ENCODE peak calls at places on chromosomes 6 and 20, in ten cellular contexts. E is ovary, Z is endothelial cell, V is nephron progenitor cell, S is NB4, I is lower leg skin, G is lower lobe of right lung, L is GM20000, W is AG04450, K is tibial artery. N is an unnamed sample.

GRCh38 chr20:24782221-24782620 is 166.8 kb upstream of the CST7 start:
- DNase-seq in E (no peak), Z (no peak), V (no peak), S (no peak), I (peak), G (peak), L (no peak), W (no peak), K (peak), N (no peak)

GRCh38 chr6:47788498-47788884 is 6.7 kb downstream of the OPN5 start:
- DNase-seq in E (no peak), Z (no peak), V (no peak), S (no peak), I (no peak), G (no peak), L (no peak), W (no peak), K (no peak), N (no peak)

GRCh38 chr20:17888044-17888443 is 80.5 kb downstream of the SNX5 start:
- DNase-seq in E (no peak), Z (no peak), V (no peak), S (no peak), I (no peak), G (no peak), L (no peak), W (no peak), K (no peak), N (no peak)

GRCh38 chr20:25248501-25249172 is 752 bp downstream of the PYGB start:
- DNase-seq in E (peak), Z (peak), V (peak), S (peak), I (peak), G (no peak), L (peak), W (no peak), K (peak), N (peak)

GRCh38 chr20:38290829-38291581 is 13.0 kb upstream of the BPI start:
- DNase-seq in E (no peak), Z (peak), V (peak), S (peak), I (no peak), G (no peak), L (no peak), W (peak), K (peak), N (no peak)

GRCh38 chr20:17634666-17635319 is 47.2 kb downstream of the RRBP1 start:
- DNase-seq in E (peak), Z (no peak), V (no peak), S (no peak), I (no peak), G (peak), L (no peak), W (no peak), K (peak), N (no peak)

GRCh38 chr6:128168244-128168643 is 267.4 kb upstream of the THEMIS start:
- DNase-seq in E (no peak), Z (no peak), V (no peak), S (no peak), I (no peak), G (no peak), L (no peak), W (no peak), K (no peak), N (no peak)

GRCh38 chr6:63121166-63121565 is 90.1 kb upstream of the FKBP1C start:
- DNase-seq in E (no peak), Z (no peak), V (no peak), S (peak), I (no peak), G (no peak), L (no peak), W (no peak), K (no peak), N (no peak)

GRCh38 chr6:150939399-150939798 is 73.9 kb downstream of the MTHFD1L start:
- DNase-seq in E (no peak), Z (no peak), V (no peak), S (no peak), I (no peak), G (no peak), L (no peak), W (no peak), K (no peak), N (no peak)

GRCh38 chr6:49582529-49582928 is 32.1 kb downstream of the C6orf141 start:
- DNase-seq in E (no peak), Z (no peak), V (no peak), S (no peak), I (no peak), G (no peak), L (no peak), W (no peak), K (no peak), N (no peak)

GRCh38 chr6:109170333-109170732 is 75.0 kb downstream of the CEP57L1 start:
- DNase-seq in E (no peak), Z (no peak), V (no peak), S (no peak), I (no peak), G (no peak), L (no peak), W (no peak), K (no peak), N (no peak)

GRCh38 chr20:47319517-47320252 is 36.8 kb downstream of the ZMYND8 start:
- DNase-seq in E (peak), Z (peak), V (peak), S (peak), I (peak), G (peak), L (no peak), W (no peak), K (no peak), N (peak)

GRCh38 chr6:924661-925060 is 231.7 kb upstream of the EXOC2 start:
- DNase-seq in E (no peak), Z (no peak), V (no peak), S (no peak), I (no peak), G (no peak), L (no peak), W (no peak), K (no peak), N (no peak)

GRCh38 chr6:89260832-89261231 is 43.7 kb upstream of the GABRR1 start:
- DNase-seq in E (no peak), Z (no peak), V (no peak), S (peak), I (no peak), G (no peak), L (no peak), W (no peak), K (no peak), N (no peak)

GRCh38 chr6:112409311-112409710 is 62.2 kb downstream of the RFPL4B start:
- DNase-seq in E (no peak), Z (no peak), V (no peak), S (no peak), I (no peak), G (no peak), L (no peak), W (no peak), K (no peak), N (no peak)

GRCh38 chr6:140320799-140321099 is 946.3 kb upstream of the CITED2 start:
- DNase-seq in E (no peak), Z (peak), V (no peak), S (no peak), I (no peak), G (no peak), L (no peak), W (no peak), K (no peak), N (no peak)

DNA sequence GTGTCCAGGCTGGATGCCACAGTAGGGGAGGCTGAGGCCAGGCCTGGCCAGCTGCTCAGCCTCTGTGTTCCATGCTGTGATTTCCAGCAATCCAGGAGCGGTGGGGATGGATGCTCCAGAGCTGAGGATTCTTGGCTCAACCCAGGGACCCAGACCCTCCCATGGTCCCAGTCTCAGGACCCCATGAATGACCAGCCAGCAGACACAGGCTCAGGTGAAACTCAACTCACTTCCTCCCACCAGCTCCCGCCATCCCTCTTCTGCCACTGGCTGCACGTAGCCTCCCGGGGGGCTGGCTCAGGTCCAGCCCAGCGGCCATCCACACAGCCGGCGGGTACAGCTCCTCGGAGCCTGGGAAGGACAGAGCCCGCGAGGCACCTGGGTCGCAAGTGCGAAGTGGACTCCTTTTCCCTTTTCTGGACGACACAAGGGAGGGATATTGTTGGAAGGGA is 54.5 kb upstream of the DACT2 start:
- DNase-seq in E (no peak), Z (no peak), V (no peak), S (no peak), I (peak), G (no peak), L (no peak), W (no peak), K (no peak), N (no peak)
- TF ChIP-seq CTCF in E (no peak), Z (no peak), V (no peak), S (no peak), I (no peak), G (no peak), L (no peak), W (no peak), K (no peak), N (no peak)

DNA sequence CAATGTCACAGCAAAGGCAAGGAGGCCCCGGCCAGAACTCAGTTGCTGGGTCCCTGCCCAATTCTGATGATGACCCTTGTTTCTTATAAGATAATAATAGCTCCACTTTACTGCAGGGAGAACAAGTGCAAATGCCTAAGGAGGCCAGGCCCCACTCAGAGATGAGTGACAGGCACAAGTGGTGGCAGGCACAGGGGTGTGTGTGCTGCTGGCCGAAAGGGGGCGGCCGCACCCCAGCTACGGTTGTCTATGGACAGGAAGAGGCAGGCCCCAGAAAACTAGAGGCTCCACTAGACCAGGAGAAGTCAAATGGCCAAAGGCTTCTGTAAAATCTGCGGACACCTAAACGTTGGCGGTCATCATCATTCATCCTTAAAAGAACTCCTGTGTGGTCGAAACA is 28.5 kb downstream of the GNAS-AS1 start:
- DNase-seq in E (no peak), Z (no peak), V (no peak), S (no peak), I (no peak), G (no peak), L (no peak), W (no peak), K (no peak), N (no peak)
- TF ChIP-seq CTCF in E (no peak), Z (no peak), V (no peak), S (no peak), I (no peak), G (peak), L (no peak), W (no peak), K (no peak), N (no peak)

DNA sequence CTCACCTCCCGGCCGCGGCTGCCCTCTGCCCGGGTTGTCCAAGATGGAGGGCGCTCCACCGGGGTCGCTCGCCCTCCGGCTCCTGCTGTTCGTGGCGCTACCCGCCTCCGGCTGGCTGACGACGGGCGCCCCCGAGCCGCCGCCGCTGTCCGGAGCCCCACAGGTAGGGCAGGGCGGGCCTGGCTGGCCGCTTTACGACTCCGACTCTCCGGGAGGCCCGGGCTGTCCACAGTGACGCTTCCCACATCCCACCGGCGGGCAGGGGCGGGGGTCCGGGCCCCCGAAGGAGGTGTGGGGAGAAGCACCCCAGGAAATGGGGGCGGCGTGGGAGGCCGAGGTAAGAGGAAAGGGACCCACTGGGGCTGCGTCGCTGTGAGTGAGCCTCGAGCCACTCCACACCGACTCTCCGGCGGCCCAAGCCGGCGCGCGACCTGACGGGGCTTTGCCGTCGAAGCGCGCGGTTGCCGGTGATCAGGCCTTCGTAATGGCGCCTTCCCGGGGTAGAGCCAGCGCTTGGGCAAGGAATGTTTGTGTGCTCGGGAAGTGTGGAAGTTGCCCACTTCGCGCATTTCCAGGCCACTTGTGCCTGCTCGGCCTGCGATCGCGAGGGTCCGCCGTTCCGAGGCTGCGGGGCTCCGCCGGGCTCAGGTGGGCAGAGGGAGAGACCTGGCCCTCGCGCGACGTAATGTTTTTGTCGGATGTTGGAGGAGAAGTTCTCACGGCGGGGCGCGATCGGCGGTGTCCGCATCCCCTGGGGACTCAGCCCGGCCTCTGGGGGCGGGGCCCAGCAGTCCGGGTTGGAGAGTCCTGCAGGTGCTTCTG is at the start of gene GINM1:
- DNase-seq in E (peak), Z (peak), V (peak), S (peak), I (peak), G (peak), L (peak), W (no peak), K (peak), N (peak)
- TF ChIP-seq CTCF in E (no peak), Z (no peak), V (no peak), S (no peak), I (no peak), G (no peak), L (no peak), W (no peak), K (no peak), N (no peak)

DNA sequence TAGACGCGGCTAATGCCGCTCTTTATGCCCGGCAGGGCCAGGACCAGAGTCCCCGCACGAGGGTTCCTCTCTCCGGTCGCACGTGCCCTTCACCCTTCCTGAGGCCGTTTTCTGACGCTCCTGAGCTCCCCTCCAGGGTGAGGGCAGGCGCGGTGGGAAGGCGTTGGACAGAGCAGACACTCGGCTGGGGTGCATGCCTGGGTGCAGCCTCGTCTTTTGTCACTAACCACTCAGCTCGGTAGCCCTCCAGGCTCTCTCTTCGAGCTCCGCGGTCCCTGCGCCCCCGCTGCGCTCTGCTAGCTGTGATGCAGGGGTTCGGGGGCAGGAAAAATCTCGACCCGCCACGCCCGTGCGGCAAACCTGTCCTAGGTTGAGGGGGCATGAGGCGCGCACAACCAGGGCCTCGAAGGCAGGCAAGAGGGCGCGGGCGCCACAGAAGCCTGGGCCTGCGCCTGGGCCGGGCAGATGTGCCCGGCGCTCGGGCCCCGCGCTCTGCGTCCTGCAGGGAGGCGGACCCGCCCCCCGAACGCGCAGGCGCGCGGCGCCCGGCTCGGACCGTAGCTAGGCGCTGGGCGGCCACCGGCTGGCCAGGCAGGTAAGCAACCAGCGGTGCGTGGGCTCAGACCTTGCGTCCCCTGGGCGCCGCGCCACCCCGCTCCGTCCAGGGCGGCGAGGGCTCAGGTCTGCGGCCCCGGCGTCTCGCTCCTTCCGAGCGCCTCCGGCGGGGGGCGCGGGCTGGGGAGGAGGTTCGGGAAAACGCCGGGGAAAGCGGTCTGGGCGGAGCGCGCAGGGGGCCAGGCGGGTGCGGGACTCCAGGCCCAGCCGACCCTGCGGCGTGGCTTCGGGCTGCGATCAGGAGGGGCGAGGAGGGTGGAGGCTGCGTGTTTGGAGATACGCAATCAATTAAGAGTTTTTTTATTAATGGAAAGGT is at the start of gene L3MBTL1:
- DNase-seq in E (peak), Z (peak), V (peak), S (peak), I (no peak), G (peak), L (peak), W (no peak), K (no peak), N (peak)
- TF ChIP-seq CTCF in E (no peak), Z (no peak), V (no peak), S (no peak), I (no peak), G (no peak), L (no peak), W (peak), K (no peak), N (peak)

GRCh38 chr20:60009826-60010616 is 51.8 kb downstream of the CDH26 start:
- DNase-seq in E (no peak), Z (no peak), V (no peak), S (peak), I (no peak), G (no peak), L (no peak), W (no peak), K (no peak), N (no peak)
- TF ChIP-seq CTCF in E (no peak), Z (peak), V (peak), S (peak), I (no peak), G (peak), L (no peak), W (peak), K (no peak), N (peak)

N was measured in progenitor cell of endocrine pancreas.